ENCODE peak calls at places on chromosome 20, in ten cellular contexts. L is stimulated activated CD8-positive, alpha-beta memory T cell treated with anti-CD3 and anti-CD28 coated beads, Interleukin-15, amount 100 ng/mL, for 48 hours; R is SK-N-MC; A is ureter; E is colonic mucosa; F is LoVo; Y is SHP77; S is dorsolateral prefrontal cortex; T is HS-5; J is RWPE2. Z is an unnamed sample.

GRCh38 chr20:17617868-17618672 is 48.2 kb downstream of the DSTN start:
- DNase-seq in L (no peak), F (no peak), E (peak), J (no peak), Y (no peak), S (no peak), A (peak), R (no peak), T (no peak), Z (no peak)

GRCh38 chr20:62518911-62519310 is 43.1 kb upstream of the GATA5 start:
- DNase-seq in E (no peak), R (no peak), L (no peak), S (no peak), T (no peak), Y (no peak), A (no peak), F (no peak), J (no peak), Z (no peak)

GRCh38 chr20:62583424-62583920 is 58.8 kb upstream of the SLCO4A1 start:
- DNase-seq in E (no peak), A (no peak), Y (no peak), L (no peak), S (peak), J (no peak), F (no peak), R (no peak), T (no peak), Z (no peak)

GRCh38 chr20:51338692-51339440 is 203.7 kb downstream of the NFATC2 start:
- DNase-seq in Y (no peak), F (no peak), A (no peak), T (peak), E (no peak), S (no peak), L (no peak), R (no peak), J (peak), Z (no peak)

GRCh38 chr20:31901615-31902014 is 31.2 kb downstream of the TTLL9 start:
- DNase-seq in S (no peak), L (no peak), A (no peak), R (no peak), Y (no peak), E (no peak), F (no peak), T (no peak), J (peak), Z (no peak)

GRCh38 chr20:37976862-37977261 is 56.4 kb downstream of the TTI1 start:
- DNase-seq in S (no peak), R (no peak), Y (no peak), E (no peak), F (no peak), J (peak), T (no peak), A (no peak), L (no peak), Z (no peak)

GRCh38 chr20:49187330-49188100 is 619 bp downstream of the STAU1 start:
- DNase-seq in A (peak), S (peak), E (peak), L (peak), Y (no peak), R (no peak), J (peak), F (no peak), T (no peak), Z (peak)

GRCh38 chr20:31593221-31594001 is 11.7 kb upstream of the ID1 start:
- DNase-seq in Y (no peak), A (peak), R (no peak), F (peak), T (peak), L (no peak), S (no peak), E (peak), J (peak), Z (no peak)

GRCh38 chr20:41690702-41691101 is 72.5 kb upstream of the CHD6 start:
- DNase-seq in L (no peak), S (no peak), A (no peak), R (no peak), F (no peak), J (no peak), Y (no peak), T (no peak), E (no peak), Z (no peak)

GRCh38 chr20:19886666-19887288 is 128.7 kb downstream of the RIN2 start:
- DNase-seq in Y (no peak), S (no peak), E (peak), R (no peak), A (no peak), L (no peak), J (no peak), F (no peak), T (no peak), Z (no peak)

GRCh38 chr20:48898210-48898609 is 23.3 kb upstream of the ARFGEF2 start:
- DNase-seq in E (no peak), J (peak), L (no peak), F (no peak), S (no peak), A (no peak), R (no peak), T (peak), Y (no peak), Z (peak)

GRCh38 chr20:45346851-45347250 is 1.4 kb downstream of the SDC4 start:
- DNase-seq in R (no peak), S (no peak), E (no peak), T (no peak), F (no peak), Y (no peak), A (no peak), J (no peak), L (no peak), Z (no peak)

GRCh38 chr20:11057624-11058023 is 383.8 kb upstream of the JAG1 start:
- DNase-seq in J (no peak), S (no peak), R (no peak), E (no peak), F (no peak), A (no peak), Y (no peak), L (no peak), T (no peak), Z (no peak)

GRCh38 chr20:56636701-56637100 is 7.6 kb downstream of the TFAP2C start:
- DNase-seq in R (no peak), L (no peak), J (no peak), F (no peak), A (no peak), T (peak), E (no peak), S (no peak), Y (no peak), Z (no peak)

GRCh38 chr20:63945031-63945658 is 11.1 kb downstream of the UCKL1 start:
- DNase-seq in Y (no peak), F (no peak), L (no peak), T (no peak), E (no peak), S (no peak), J (no peak), R (no peak), A (no peak), Z (no peak)

GRCh38 chr20:23117738-23118137 is 31.6 kb upstream of the CD93 start:
- DNase-seq in T (no peak), R (no peak), S (no peak), Y (no peak), F (no peak), J (no peak), A (no peak), E (no peak), L (no peak), Z (no peak)

GRCh38 chr20:9672027-9672426 is 157.6 kb downstream of the LAMP5 start:
- DNase-seq in T (no peak), S (no peak), F (no peak), R (no peak), A (no peak), J (no peak), Y (no peak), E (no peak), L (no peak), Z (no peak)

GRCh38 chr20:19699132-19699971 is 58.7 kb upstream of the RIN2 start:
- DNase-seq in E (no peak), T (peak), S (no peak), L (no peak), R (no peak), J (no peak), A (no peak), Y (no peak), F (no peak), Z (no peak)

GRCh38 chr20:49691818-49692568 is 21.7 kb downstream of the B4GALT5 start:
- DNase-seq in L (no peak), Y (no peak), F (no peak), A (no peak), J (no peak), R (no peak), E (no peak), T (no peak), S (no peak), Z (no peak)

GRCh38 chr20:34322267-34323105 is 19.3 kb upstream of the AHCY start:
- DNase-seq in F (no peak), Y (no peak), A (no peak), L (no peak), R (no peak), S (no peak), T (no peak), J (no peak), E (no peak), Z (no peak)

GRCh38 chr20:61933951-61934715 is 131.5 kb downstream of the TAF4 start:
- DNase-seq in F (no peak), Y (no peak), E (no peak), S (no peak), J (peak), L (no peak), R (no peak), A (peak), T (no peak), Z (peak)

GRCh38 chr20:46802696-46803445 is 91.8 kb upstream of the EYA2 start:
- DNase-seq in J (no peak), S (no peak), F (no peak), E (no peak), A (no peak), L (no peak), R (no peak), T (no peak), Y (no peak), Z (no peak)

GRCh38 chr20:15942130-15942529 is 631.1 kb downstream of the KIF16B start:
- DNase-seq in F (peak), J (peak), R (peak), L (no peak), S (no peak), Y (no peak), A (no peak), T (peak), E (no peak), Z (no peak)

GRCh38 chr20:24694727-24695528 is 225.5 kb downstream of the SYNDIG1 start:
- DNase-seq in J (no peak), T (no peak), E (no peak), A (peak), Y (no peak), L (no peak), R (no peak), F (no peak), S (no peak), Z (peak)

GRCh38 chr20:50054626-50055511 is 58.1 kb downstream of the UBE2V1 start:
- DNase-seq in Y (no peak), R (no peak), F (no peak), E (no peak), J (no peak), T (no peak), S (peak), L (no peak), A (no peak), Z (no peak)

GRCh38 chr20:19888269-19888669 is 128.9 kb upstream of the NAA20 start:
- DNase-seq in S (no peak), E (peak), R (no peak), T (no peak), L (no peak), Y (peak), J (no peak), F (no peak), A (no peak), Z (no peak)

GRCh38 chr20:51450221-51450712 is 92.3 kb downstream of the NFATC2 start:
- DNase-seq in A (no peak), F (no peak), Y (no peak), R (no peak), S (no peak), J (no peak), E (no peak), T (no peak), L (no peak), Z (no peak)

GRCh38 chr20:23018941-23019340 is 16.2 kb upstream of the SSTR4 start:
- DNase-seq in R (no peak), Y (no peak), L (no peak), A (no peak), T (no peak), F (no peak), S (no peak), J (no peak), E (no peak), Z (no peak)

GRCh38 chr20:33740189-33740588 is 8.4 kb downstream of the ZNF341 start:
- DNase-seq in E (no peak), R (no peak), T (no peak), A (no peak), Y (no peak), J (no peak), S (no peak), F (no peak), L (no peak), Z (no peak)

GRCh38 chr20:33679758-33680485 is 5.7 kb upstream of the NECAB3 start:
- DNase-seq in L (peak), S (no peak), E (no peak), Y (no peak), F (no peak), T (no peak), J (peak), A (no peak), R (no peak), Z (no peak)

GRCh38 chr20:63753381-63753780 is 13.8 kb downstream of the SLC2A4RG start:
- DNase-seq in A (no peak), E (no peak), L (no peak), R (no peak), Y (no peak), F (no peak), J (peak), T (no peak), S (no peak), Z (no peak)